ENCODE peak calls at places on chromosomes 4 and X, in nine cellular contexts. One of them, this sample, is unnamed.

GRCh38 chr4:72111863-72112262 is 80.1 kb downstream of the NPFFR2 start:
- DNase-seq in heart right ventricle: no peak
- DNase-seq in pancreas: no peak
- DNase-seq in IMR-90: no peak
- DNase-seq in mesenchymal stem cell: no peak
- DNase-seq in mucosa of descending colon: no peak
- DNase-seq in uterus: no peak
- DNase-seq in hepatocyte: no peak
- DNase-seq in endodermal cell: no peak
- DNase-seq in this sample: no peak

GRCh38 chrX:19874391-19875050 is 12.9 kb downstream of the SH3KBP1 start:
- DNase-seq in IMR-90: no peak
- DNase-seq in mesenchymal stem cell: no peak
- DNase-seq in mucosa of descending colon: no peak
- DNase-seq in hepatocyte: no peak
- DNase-seq in pancreas: no peak
- DNase-seq in heart right ventricle: no peak
- DNase-seq in uterus: no peak
- DNase-seq in endodermal cell: no peak
- DNase-seq in this sample: no peak

GRCh38 chr4:8838911-8839431 is 32.7 kb downstream of the HMX1 start:
- DNase-seq in mucosa of descending colon: no peak
- DNase-seq in IMR-90: no peak
- DNase-seq in mesenchymal stem cell: no peak
- DNase-seq in hepatocyte: no peak
- DNase-seq in heart right ventricle: no peak
- DNase-seq in pancreas: peak; percentile 36
- DNase-seq in uterus: no peak
- DNase-seq in endodermal cell: peak; percentile 64
- DNase-seq in this sample: no peak

GRCh38 chr4:909131-909571 is 23.0 kb downstream of the GAK start:
- DNase-seq in heart right ventricle: no peak
- DNase-seq in mesenchymal stem cell: no peak
- DNase-seq in endodermal cell: no peak
- DNase-seq in uterus: no peak
- DNase-seq in IMR-90: no peak
- DNase-seq in hepatocyte: no peak
- DNase-seq in mucosa of descending colon: no peak
- DNase-seq in pancreas: peak; percentile 40
- DNase-seq in this sample: no peak

GRCh38 chr4:8400641-8401325 is 39.7 kb downstream of the ACOX3 start:
- DNase-seq in mesenchymal stem cell: no peak
- DNase-seq in hepatocyte: no peak
- DNase-seq in IMR-90: no peak
- DNase-seq in uterus: peak; percentile 76
- DNase-seq in pancreas: no peak
- DNase-seq in heart right ventricle: no peak
- DNase-seq in mucosa of descending colon: no peak
- DNase-seq in endodermal cell: no peak
- DNase-seq in this sample: no peak

GRCh38 chr4:7808752-7809151 is 130.9 kb downstream of the AFAP1 start:
- DNase-seq in pancreas: no peak
- DNase-seq in heart right ventricle: no peak
- DNase-seq in endodermal cell: no peak
- DNase-seq in IMR-90: peak; percentile 93
- DNase-seq in hepatocyte: no peak
- DNase-seq in mesenchymal stem cell: peak; percentile 72
- DNase-seq in mucosa of descending colon: no peak
- DNase-seq in uterus: no peak
- DNase-seq in this sample: no peak

GRCh38 chrX:110286126-110286525 is 31.8 kb downstream of the AMMECR1 start:
- DNase-seq in uterus: peak; percentile 14
- DNase-seq in pancreas: no peak
- DNase-seq in heart right ventricle: no peak
- DNase-seq in endodermal cell: no peak
- DNase-seq in IMR-90: peak; percentile 89
- DNase-seq in mucosa of descending colon: no peak
- DNase-seq in hepatocyte: peak; percentile 26
- DNase-seq in mesenchymal stem cell: peak; percentile 86
- DNase-seq in this sample: no peak

GRCh38 chrX:22742174-22742573 is 257.6 kb upstream of the DDX53 start:
- DNase-seq in mesenchymal stem cell: peak; percentile 87
- DNase-seq in uterus: no peak
- DNase-seq in endodermal cell: no peak
- DNase-seq in mucosa of descending colon: no peak
- DNase-seq in IMR-90: peak; percentile 81
- DNase-seq in hepatocyte: no peak
- DNase-seq in pancreas: no peak
- DNase-seq in heart right ventricle: no peak
- DNase-seq in this sample: no peak

GRCh38 chr4:76588268-76588667 is 153.2 kb downstream of the SHROOM3 start:
- DNase-seq in uterus: no peak
- DNase-seq in mucosa of descending colon: no peak
- DNase-seq in heart right ventricle: no peak
- DNase-seq in endodermal cell: peak; percentile 76
- DNase-seq in hepatocyte: no peak
- DNase-seq in pancreas: no peak
- DNase-seq in IMR-90: no peak
- DNase-seq in mesenchymal stem cell: no peak
- DNase-seq in this sample: no peak

GRCh38 chr4:8082517-8083055 is 76.0 kb downstream of the ABLIM2 start:
- DNase-seq in endodermal cell: no peak
- DNase-seq in IMR-90: no peak
- DNase-seq in uterus: no peak
- DNase-seq in mesenchymal stem cell: peak; percentile 25
- DNase-seq in mucosa of descending colon: no peak
- DNase-seq in pancreas: no peak
- DNase-seq in heart right ventricle: no peak
- DNase-seq in hepatocyte: no peak
- DNase-seq in this sample: no peak

GRCh38 chrX:71998836-71999509 is 88.3 kb downstream of the NHSL2 start:
- DNase-seq in heart right ventricle: no peak
- DNase-seq in mucosa of descending colon: peak; percentile 57
- DNase-seq in IMR-90: no peak
- DNase-seq in hepatocyte: no peak
- DNase-seq in pancreas: no peak
- DNase-seq in endodermal cell: peak; percentile 63
- DNase-seq in uterus: peak; percentile 43
- DNase-seq in mesenchymal stem cell: peak; percentile 37
- DNase-seq in this sample: no peak

GRCh38 chrX:109886122-109886761 is 116.7 kb upstream of the TMEM164 start:
- DNase-seq in hepatocyte: peak; percentile 42
- DNase-seq in IMR-90: peak; percentile 63
- DNase-seq in heart right ventricle: no peak
- DNase-seq in endodermal cell: peak; percentile 71
- DNase-seq in uterus: no peak
- DNase-seq in pancreas: no peak
- DNase-seq in mesenchymal stem cell: peak; percentile 48
- DNase-seq in mucosa of descending colon: peak; percentile 47
- DNase-seq in this sample: no peak

GRCh38 chrX:21972721-21973120 is 32.2 kb downstream of the SMS start:
- DNase-seq in uterus: no peak
- DNase-seq in endodermal cell: no peak
- DNase-seq in heart right ventricle: no peak
- DNase-seq in hepatocyte: no peak
- DNase-seq in mesenchymal stem cell: peak; percentile 85
- DNase-seq in pancreas: no peak
- DNase-seq in mucosa of descending colon: no peak
- DNase-seq in IMR-90: peak; percentile 83
- DNase-seq in this sample: no peak

GRCh38 chr4:54783402-54784110 is 125.8 kb downstream of the KIT start:
- DNase-seq in hepatocyte: no peak
- DNase-seq in pancreas: no peak
- DNase-seq in endodermal cell: no peak
- DNase-seq in mesenchymal stem cell: peak; percentile 19
- DNase-seq in IMR-90: no peak
- DNase-seq in heart right ventricle: no peak
- DNase-seq in uterus: no peak
- DNase-seq in mucosa of descending colon: no peak
- DNase-seq in this sample: no peak

GRCh38 chr4:140004580-140005314 is 149.2 kb downstream of the MAML3 start:
- DNase-seq in heart right ventricle: peak; percentile 64
- DNase-seq in IMR-90: peak; percentile 51
- DNase-seq in uterus: peak; percentile 55
- DNase-seq in mesenchymal stem cell: peak; percentile 56
- DNase-seq in hepatocyte: peak; percentile 48
- DNase-seq in endodermal cell: peak; percentile 83
- DNase-seq in mucosa of descending colon: no peak
- DNase-seq in pancreas: peak; percentile 69
- DNase-seq in this sample: peak; percentile 64

GRCh38 chr4:110005461-110006056 is 92.9 kb downstream of the EGF start:
- DNase-seq in uterus: no peak
- DNase-seq in mucosa of descending colon: peak; percentile 30
- DNase-seq in heart right ventricle: no peak
- DNase-seq in hepatocyte: peak; percentile 77
- DNase-seq in endodermal cell: no peak
- DNase-seq in pancreas: no peak
- DNase-seq in IMR-90: peak; percentile 78
- DNase-seq in mesenchymal stem cell: peak; percentile 78
- DNase-seq in this sample: no peak

GRCh38 chrX:4320436-4320947 is 607.0 kb upstream of the PRKX start:
- DNase-seq in mesenchymal stem cell: no peak
- DNase-seq in hepatocyte: no peak
- DNase-seq in endodermal cell: peak; percentile 61
- DNase-seq in IMR-90: no peak
- DNase-seq in mucosa of descending colon: no peak
- DNase-seq in heart right ventricle: no peak
- DNase-seq in uterus: no peak
- DNase-seq in pancreas: no peak
- DNase-seq in this sample: no peak

GRCh38 chrX:129522184-129523059 is 868 bp downstream of the SMARCA1 start:
- DNase-seq in uterus: peak; percentile 59
- DNase-seq in mucosa of descending colon: peak; percentile 14
- DNase-seq in IMR-90: peak; percentile 54
- DNase-seq in pancreas: peak; percentile 71
- DNase-seq in hepatocyte: peak; percentile 78
- DNase-seq in endodermal cell: peak; percentile 81
- DNase-seq in heart right ventricle: peak; percentile 47
- DNase-seq in mesenchymal stem cell: peak; percentile 81
- DNase-seq in this sample: peak; percentile 63

GRCh38 chr4:108361886-108362285 is 193.2 kb upstream of the LEF1 start:
- DNase-seq in heart right ventricle: no peak
- DNase-seq in endodermal cell: no peak
- DNase-seq in mesenchymal stem cell: peak; percentile 36
- DNase-seq in IMR-90: no peak
- DNase-seq in pancreas: no peak
- DNase-seq in hepatocyte: no peak
- DNase-seq in uterus: no peak
- DNase-seq in mucosa of descending colon: no peak
- DNase-seq in this sample: no peak
- H3K4me3 ChIP-seq in heart right ventricle: no peak overlapping the region
- H3K4me3 ChIP-seq in endodermal cell: no peak overlapping the region
- H3K4me3 ChIP-seq in mesenchymal stem cell: no peak overlapping the region
- H3K4me3 ChIP-seq in IMR-90: no peak overlapping the region
- H3K4me3 ChIP-seq in pancreas: no peak overlapping the region
- H3K4me3 ChIP-seq in hepatocyte: no peak overlapping the region
- H3K4me3 ChIP-seq in uterus: no peak overlapping the region
- H3K4me3 ChIP-seq in mucosa of descending colon: no peak overlapping the region
- H3K4me3 ChIP-seq in this sample: no peak overlapping the region

GRCh38 chrX:30791296-30792278 is 97.5 kb downstream of the TAB3 start:
- DNase-seq in uterus: no peak
- DNase-seq in pancreas: no peak
- DNase-seq in endodermal cell: peak; percentile 21
- DNase-seq in mesenchymal stem cell: no peak
- DNase-seq in heart right ventricle: no peak
- DNase-seq in hepatocyte: no peak
- DNase-seq in mucosa of descending colon: no peak
- DNase-seq in IMR-90: no peak
- DNase-seq in this sample: no peak

GRCh38 chrX:30794497-30794896 is 94.6 kb downstream of the TAB3 start:
- DNase-seq in uterus: no peak
- DNase-seq in IMR-90: no peak
- DNase-seq in hepatocyte: no peak
- DNase-seq in mesenchymal stem cell: no peak
- DNase-seq in mucosa of descending colon: no peak
- DNase-seq in endodermal cell: peak; percentile 24
- DNase-seq in pancreas: no peak
- DNase-seq in heart right ventricle: no peak
- DNase-seq in this sample: no peak

GRCh38 chrX:30795981-30796958 is 92.8 kb downstream of the TAB3 start:
- DNase-seq in pancreas: no peak
- DNase-seq in uterus: no peak
- DNase-seq in endodermal cell: peak; percentile 22
- DNase-seq in IMR-90: no peak
- DNase-seq in mucosa of descending colon: no peak
- DNase-seq in hepatocyte: no peak
- DNase-seq in mesenchymal stem cell: no peak
- DNase-seq in heart right ventricle: no peak
- DNase-seq in this sample: no peak

GRCh38 chrX:30793767-30794103 is 95.3 kb downstream of the TAB3 start:
- DNase-seq in heart right ventricle: no peak
- DNase-seq in mucosa of descending colon: no peak
- DNase-seq in mesenchymal stem cell: no peak
- DNase-seq in IMR-90: no peak
- DNase-seq in endodermal cell: no peak
- DNase-seq in pancreas: no peak
- DNase-seq in uterus: no peak
- DNase-seq in hepatocyte: no peak
- DNase-seq in this sample: no peak

GRCh38 chrX:30793075-30793766 is 95.8 kb downstream of the TAB3 start:
- DNase-seq in IMR-90: no peak
- DNase-seq in pancreas: no peak
- DNase-seq in mucosa of descending colon: no peak
- DNase-seq in heart right ventricle: no peak
- DNase-seq in uterus: no peak
- DNase-seq in mesenchymal stem cell: no peak
- DNase-seq in endodermal cell: peak; percentile 19
- DNase-seq in hepatocyte: no peak
- DNase-seq in this sample: no peak
- H3K9me3 ChIP-seq in IMR-90: peaks cover 28% of the 10 kb centered on the region
- H3K9me3 ChIP-seq in pancreas: no peaks in the 10 kb centered on the region
- H3K9me3 ChIP-seq in mucosa of descending colon: no peaks in the 10 kb centered on the region
- H3K9me3 ChIP-seq in heart right ventricle: no peaks in the 10 kb centered on the region
- H3K9me3 ChIP-seq in uterus: no peaks in the 10 kb centered on the region
- H3K9me3 ChIP-seq in mesenchymal stem cell: peaks cover 72% of the 10 kb centered on the region
- H3K9me3 ChIP-seq in endodermal cell: no peaks in the 10 kb centered on the region
- H3K9me3 ChIP-seq in hepatocyte: no peaks in the 10 kb centered on the region
- H3K9me3 ChIP-seq in this sample: no peaks in the 10 kb centered on the region

GRCh38 chr4:41256131-41256739 is 493 bp upstream of the UCHL1 start:
- DNase-seq in hepatocyte: no peak
- DNase-seq in IMR-90: peak; percentile 74
- DNase-seq in uterus: no peak
- DNase-seq in pancreas: no peak
- DNase-seq in mucosa of descending colon: no peak
- DNase-seq in endodermal cell: peak; percentile 72
- DNase-seq in heart right ventricle: no peak
- DNase-seq in mesenchymal stem cell: peak; percentile 67
- DNase-seq in this sample: no peak
- H3K4me3 ChIP-seq in hepatocyte: no peak overlapping the region
- H3K4me3 ChIP-seq in IMR-90: peak overlapping the region; percentile 94
- H3K4me3 ChIP-seq in uterus: peak overlapping the region; percentile 43
- H3K4me3 ChIP-seq in pancreas: no peak overlapping the region
- H3K4me3 ChIP-seq in mucosa of descending colon: no peak overlapping the region
- H3K4me3 ChIP-seq in endodermal cell: peak overlapping the region; percentile 86
- H3K4me3 ChIP-seq in heart right ventricle: peak overlapping the region; percentile 62
- H3K4me3 ChIP-seq in mesenchymal stem cell: peak overlapping the region; percentile 97
- H3K4me3 ChIP-seq in this sample: no peak overlapping the region

DNA sequence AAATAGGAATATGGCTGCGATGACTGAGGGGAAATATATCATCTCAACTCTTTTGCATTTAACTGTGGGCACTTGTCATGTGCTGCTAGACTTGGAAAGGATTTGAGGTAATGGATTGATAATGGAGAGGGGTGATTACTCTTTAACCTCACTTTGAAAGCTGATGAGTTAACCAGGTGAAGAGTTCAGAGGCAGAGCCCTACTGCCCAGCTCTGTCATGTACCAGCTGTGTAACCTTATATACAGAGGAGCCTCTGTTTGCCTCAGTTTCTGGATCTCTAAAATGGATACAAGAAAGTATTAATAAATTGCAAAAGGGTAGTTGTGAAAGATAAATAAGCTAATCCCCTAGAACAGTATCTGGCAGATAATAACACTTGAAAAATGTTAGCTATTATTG is 51.5 kb downstream of the WDR19 start:
- DNase-seq in endodermal cell: no peak
- DNase-seq in uterus: no peak
- DNase-seq in pancreas: no peak
- DNase-seq in mucosa of descending colon: no peak
- DNase-seq in IMR-90: no peak
- DNase-seq in mesenchymal stem cell: no peak
- DNase-seq in hepatocyte: no peak
- DNase-seq in heart right ventricle: no peak
- DNase-seq in this sample: no peak
- H3K9me3 ChIP-seq in endodermal cell: no peaks in the 10 kb centered on the region
- H3K9me3 ChIP-seq in uterus: no peaks in the 10 kb centered on the region
- H3K9me3 ChIP-seq in pancreas: no peaks in the 10 kb centered on the region
- H3K9me3 ChIP-seq in mucosa of descending colon: no peaks in the 10 kb centered on the region
- H3K9me3 ChIP-seq in IMR-90: no peaks in the 10 kb centered on the region
- H3K9me3 ChIP-seq in mesenchymal stem cell: no peaks in the 10 kb centered on the region
- H3K9me3 ChIP-seq in hepatocyte: no peaks in the 10 kb centered on the region
- H3K9me3 ChIP-seq in heart right ventricle: no peaks in the 10 kb centered on the region
- H3K9me3 ChIP-seq in this sample: no peaks in the 10 kb centered on the region

This sample was measured in right lobe of liver.